ENCODE peak calls at places on chromosome 6, in five cellular contexts. N is ovary; F is body of pancreas; H is CD8-positive, alpha-beta T cell; L is cardiac muscle cell. Z is an unnamed sample.

GRCh38 chr6:141552463-141552862 is 580.3 kb upstream of the GJE1 start:
- DNase-seq in N (no peak), F (no peak), H (no peak), L (no peak), Z (no peak)

GRCh38 chr6:130708338-130708737 is 118.9 kb upstream of the SMLR1 start:
- DNase-seq in N (no peak), F (no peak), H (no peak), L (no peak), Z (no peak)

GRCh38 chr6:161354241-161354840 is 80.5 kb upstream of the AGPAT4 start:
- DNase-seq in N (no peak), F (no peak), H (no peak), L (no peak), Z (no peak)

GRCh38 chr6:90097357-90097756 is 199.3 kb downstream of the BACH2 start:
- DNase-seq in N (no peak), F (no peak), H (no peak), L (no peak), Z (no peak)

GRCh38 chr6:10347561-10348327 is 67.1 kb downstream of the TFAP2A start:
- DNase-seq in N (no peak), F (no peak), H (no peak), L (no peak), Z (no peak)

GRCh38 chr6:14567031-14567430 is 449.5 kb downstream of the CD83 start:
- DNase-seq in N (no peak), F (no peak), H (no peak), L (no peak), Z (no peak)

GRCh38 chr6:52312461-52312860 is 27.9 kb upstream of the MCM3 start:
- DNase-seq in N (no peak), F (no peak), H (no peak), L (no peak), Z (no peak)

GRCh38 chr6:49551126-49551865 is 828 bp downstream of the C6orf141 start:
- DNase-seq in N (no peak), F (peak), H (no peak), L (peak), Z (no peak)

GRCh38 chr6:11727995-11728961 is 50.3 kb downstream of the ADTRP start:
- DNase-seq in N (no peak), F (no peak), H (peak), L (no peak), Z (peak)

GRCh38 chr6:16912756-16913155 is 151.5 kb upstream of the ATXN1 start:
- DNase-seq in N (no peak), F (no peak), H (no peak), L (no peak), Z (no peak)

GRCh38 chr6:147222160-147222838 is 18.1 kb downstream of the STXBP5 start:
- DNase-seq in N (no peak), F (no peak), H (no peak), L (peak), Z (no peak)

GRCh38 chr6:24802271-24803059 is 3.7 kb upstream of the ARMH2 start:
- DNase-seq in N (no peak), F (no peak), H (no peak), L (no peak), Z (no peak)

GRCh38 chr6:100614933-100615332 is 150.2 kb upstream of the SIM1 start:
- DNase-seq in N (no peak), F (no peak), H (no peak), L (no peak), Z (no peak)

GRCh38 chr6:53391170-53391569 is 42.4 kb upstream of the ELOVL5 start:
- DNase-seq in N (no peak), F (no peak), H (no peak), L (no peak), Z (no peak)

GRCh38 chr6:14031516-14031915 is 86.1 kb upstream of the CD83 start:
- DNase-seq in N (no peak), F (peak), H (no peak), L (no peak), Z (no peak)

GRCh38 chr6:4687989-4688947 is 87.9 kb upstream of the CDYL start:
- DNase-seq in N (no peak), F (no peak), H (no peak), L (no peak), Z (no peak)

DNA sequence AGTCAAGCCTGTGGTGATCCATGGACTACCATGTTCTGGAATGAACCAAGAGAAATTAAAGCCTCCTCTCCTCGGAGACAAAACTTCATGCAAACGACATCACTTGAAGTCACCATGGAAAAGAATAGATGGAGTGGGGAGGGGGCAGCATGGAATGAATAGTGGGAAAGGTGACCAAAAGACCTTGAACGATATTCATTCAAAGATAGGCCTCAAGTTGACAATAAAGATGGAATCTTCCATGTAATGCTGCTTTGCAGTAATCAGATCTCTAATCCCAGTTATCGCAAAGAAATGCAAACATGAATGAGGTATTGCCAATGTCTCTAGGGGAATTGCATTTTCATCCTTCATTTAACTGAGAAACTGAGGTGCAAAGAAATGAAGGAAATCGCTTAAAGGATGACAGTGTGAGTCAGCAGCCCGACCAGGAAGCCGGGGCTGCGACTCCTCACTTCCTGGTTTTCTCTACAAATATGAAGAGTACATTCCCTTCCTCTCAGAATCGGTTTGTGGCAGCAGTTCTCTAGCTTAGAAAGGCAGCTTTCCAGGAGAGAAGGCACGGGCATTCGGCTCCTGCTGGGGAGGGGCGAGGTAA is 65.6 kb upstream of the RREB1 start:
- DNase-seq in N (no peak), F (peak), H (no peak), L (no peak), Z (no peak)
- H3K27ac ChIP-seq in N (no peak), F (peak), H (no peak), L (peak), Z (no peak)

GRCh38 chr6:26577720-26578072 is 19.1 kb upstream of the ABT1 start:
- DNase-seq in N (no peak), F (no peak), H (no peak), L (no peak), Z (no peak)

GRCh38 chr6:26578741-26579140 is 18.0 kb upstream of the ABT1 start:
- DNase-seq in N (no peak), F (no peak), H (no peak), L (no peak), Z (no peak)

GRCh38 chr6:26576929-26577719 is 19.6 kb upstream of the ABT1 start:
- DNase-seq in N (peak), F (peak), H (peak), L (no peak), Z (no peak)

GRCh38 chr6:26578279-26578678 is 18.5 kb upstream of the ABT1 start:
- DNase-seq in N (no peak), F (no peak), H (no peak), L (no peak), Z (no peak)

GRCh38 chr6:26581164-26581915 is 15.4 kb upstream of the ABT1 start:
- DNase-seq in N (no peak), F (no peak), H (no peak), L (no peak), Z (no peak)
- TF ChIP-seq CTCF in N (no peak), F (no peak), H (no peak), L (no peak), Z (no peak)

GRCh38 chr6:32131439-32131948 is 1.4 kb upstream of the FKBPL start:
- DNase-seq in N (no peak), F (no peak), H (no peak), L (no peak), Z (no peak)
- H3K27ac ChIP-seq in N (no peak), F (no peak), H (no peak), L (no peak), Z (no peak)

GRCh38 chr6:135499441-135500340 is 2.2 kb upstream of the AHI1 start:
- DNase-seq in N (no peak), F (no peak), H (no peak), L (no peak), Z (no peak)
- TF ChIP-seq CTCF in N (no peak), F (no peak), H (no peak), L (no peak), Z (no peak)

DNA sequence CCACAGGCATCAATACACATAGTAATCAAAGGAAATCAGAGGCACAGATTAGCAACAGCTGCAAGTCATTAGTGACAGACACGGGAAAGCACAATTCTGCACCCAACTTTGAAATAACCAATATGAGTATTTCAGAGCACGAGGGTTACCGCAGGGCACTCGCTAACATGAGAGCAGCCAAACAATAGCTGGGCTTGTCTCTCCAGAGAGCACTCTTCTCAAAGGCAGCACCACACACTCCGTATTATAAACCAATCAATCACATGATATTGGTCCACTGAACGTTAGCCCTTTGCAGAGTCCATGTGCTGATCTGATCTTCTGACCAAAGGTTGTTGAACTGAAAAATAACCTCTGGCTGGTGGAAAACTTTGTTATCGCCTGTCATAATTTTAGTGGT is 149.5 kb downstream of the RNF144B start:
- DNase-seq in N (no peak), F (peak), H (no peak), L (no peak), Z (no peak)
- H3K27ac ChIP-seq in N (no peak), F (no peak), H (no peak), L (no peak), Z (no peak)